ENCODE peak calls at places on chromosomes 5 and 9, in four cellular contexts. E, Y, C and S are unnamed samples.
A peak's percentile ranks its signal among the peaks of the same experiment; 100 is the strongest.

GRCh38 chr9:114662081-114662989 is 4.7 kb upstream of the TEX53 start:
- DNase-seq in E (peak; percentile 22), Y (peak; percentile 81), C (no peak), S (peak; percentile 50)

GRCh38 chr9:114898741-114899140 is 31.6 kb downstream of the TNFSF8 start:
- DNase-seq in E (no peak), Y (no peak), C (no peak), S (peak; percentile 81)

GRCh38 chr9:36940881-36941280 is 93.2 kb downstream of the PAX5 start:
- DNase-seq in E (no peak), Y (no peak), C (no peak), S (no peak)

GRCh38 chr9:97788763-97789663 is 64.0 kb upstream of the FOXE1 start:
- DNase-seq in E (peak; percentile 84), Y (no peak), C (no peak), S (no peak)

GRCh38 chr5:23007762-23008161 is 154.6 kb upstream of the CDH12 start:
- DNase-seq in E (no peak), Y (no peak), C (no peak), S (no peak)

GRCh38 chr9:72363908-72364678 is 915 bp downstream of the ZFAND5 start:
- DNase-seq in E (peak; percentile 20), Y (peak; percentile 61), C (no peak), S (peak; percentile 73)

GRCh38 chr9:38388283-38389223 is 3.9 kb upstream of the ALDH1B1 start:
- DNase-seq in E (peak; percentile 44), Y (no peak), C (no peak), S (no peak)

GRCh38 chr5:68538886-68539420 is 323.4 kb downstream of the PIK3R1 start:
- DNase-seq in E (no peak), Y (no peak), C (no peak), S (no peak)

GRCh38 chr5:72633649-72634048 is 126.4 kb upstream of the ZNF366 start:
- DNase-seq in E (no peak), Y (peak; percentile 26), C (no peak), S (no peak)

DNA sequence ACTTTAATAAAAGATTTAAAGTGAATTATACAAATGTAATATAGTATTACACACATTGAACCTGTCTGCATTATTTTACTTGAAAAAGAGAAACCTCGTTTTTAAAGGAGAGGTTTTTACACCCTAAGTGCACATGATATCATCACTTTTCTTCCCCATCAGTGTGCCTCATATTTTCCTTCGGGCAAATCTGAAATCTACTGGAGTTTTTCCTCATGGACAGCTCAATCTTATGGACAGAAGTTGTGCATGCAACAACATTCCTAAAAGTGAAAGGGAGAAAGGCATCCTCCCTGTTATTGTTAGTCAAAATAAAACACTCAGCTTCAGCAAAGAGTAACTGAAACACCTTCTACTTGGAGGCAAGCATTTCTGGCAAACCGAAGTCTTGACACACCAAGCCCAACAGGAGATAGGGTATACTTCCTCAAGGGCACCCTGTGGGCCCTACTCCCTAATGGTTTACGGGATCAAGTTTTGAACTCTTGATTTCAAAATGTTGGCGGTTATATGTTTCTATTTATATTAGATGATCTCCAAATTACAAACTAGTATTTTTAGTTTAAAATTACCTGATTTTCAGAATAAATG is 217.9 kb downstream of the BNC2 start:
- DNase-seq in E (no peak), Y (no peak), C (no peak), S (no peak)
- TF ChIP-seq MYC in E (no peak), Y (no peak), C (no peak), S (no peak)

GRCh38 chr5:178861627-178862026 is 1.9 kb downstream of the ZNF354B start:
- DNase-seq in E (no peak), Y (no peak), C (no peak), S (no peak)

GRCh38 chr5:178854284-178854683 is 5.5 kb upstream of the ZNF354B start:
- DNase-seq in E (no peak), Y (no peak), C (no peak), S (no peak)

GRCh38 chr5:178859625-178860521 is at the start of gene ZNF354B:
- DNase-seq in E (peak; percentile 90), Y (peak; percentile 88), C (peak; percentile 76), S (peak; percentile 98)
- TF ChIP-seq POLR2AphosphoS5 in E (peak; percentile 75), Y (peak; percentile 75), C (peak; percentile 48), S (peak; percentile 60)

GRCh38 chr9:93191354-93191660 is 7.4 kb downstream of the WNK2 start:
- DNase-seq in E (no peak), Y (no peak), C (no peak), S (no peak)
- TF ChIP-seq MYC in E (no peak), Y (no peak), C (no peak), S (no peak)

GRCh38 chr9:68739631-68740174 is 34.7 kb downstream of the PIP5K1B start:
- DNase-seq in E (peak; percentile 94), Y (no peak), C (no peak), S (no peak)
- TF ChIP-seq POLR2AphosphoS5 in E (no peak), Y (no peak), C (no peak), S (no peak)

GRCh38 chr5:41199660-41200059 is 13.7 kb downstream of the C6 start:
- DNase-seq in E (no peak), Y (no peak), C (no peak), S (no peak)
- TF ChIP-seq MYC in E (no peak), Y (no peak), C (no peak), S (no peak)

DNA sequence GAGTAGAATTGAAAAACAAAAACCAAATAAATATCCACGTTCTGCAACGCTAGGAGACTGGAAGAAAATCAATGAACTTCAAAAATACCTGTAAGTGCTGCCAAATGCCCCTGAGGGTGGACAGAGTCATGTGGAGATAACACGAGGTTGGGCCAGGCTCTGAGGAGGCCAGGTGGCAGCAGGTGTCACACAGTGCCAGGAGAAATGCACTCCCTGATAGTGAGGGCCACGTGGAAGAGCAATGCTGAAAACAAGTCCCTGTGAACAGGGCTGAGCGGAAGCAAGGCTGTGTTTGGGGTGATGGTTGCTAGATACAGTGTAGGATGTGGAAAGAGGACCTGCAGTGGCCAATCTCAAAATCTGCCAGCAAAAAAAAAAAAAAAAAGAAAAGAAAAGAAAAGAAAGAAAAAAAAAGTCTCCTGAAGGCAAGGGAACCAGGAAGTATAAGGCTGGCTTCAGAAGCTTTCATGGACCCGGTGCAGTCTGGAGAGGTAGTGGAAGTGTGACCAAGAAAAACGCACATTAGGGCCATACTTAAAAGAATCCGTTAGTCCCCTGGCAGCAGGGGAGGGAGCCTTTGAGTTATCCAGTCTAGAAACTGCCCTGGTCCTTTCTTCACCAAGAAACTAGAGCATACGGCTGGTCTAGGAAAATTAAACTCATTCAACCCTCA is 16.8 kb downstream of the C1QTNF3 start:
- DNase-seq in E (no peak), Y (no peak), C (no peak), S (no peak)
- TF ChIP-seq POLR2AphosphoS5 in E (no peak), Y (no peak), C (no peak), S (no peak)

GRCh38 chr9:124510650-124511425 is 3.6 kb upstream of the NR5A1 start:
- DNase-seq in E (peak; percentile 90), Y (peak; percentile 38), C (no peak), S (no peak)

GRCh38 chr9:124512806-124513204 is 5.6 kb upstream of the NR5A1 start:
- DNase-seq in E (no peak), Y (peak; percentile 80), C (no peak), S (no peak)

GRCh38 chr9:124511891-124512805 is 4.9 kb upstream of the NR5A1 start:
- DNase-seq in E (peak; percentile 64), Y (peak; percentile 82), C (no peak), S (peak; percentile 44)

GRCh38 chr9:124513374-124513994 is 6.3 kb upstream of the NR5A1 start:
- DNase-seq in E (no peak), Y (peak; percentile 64), C (no peak), S (no peak)

DNA sequence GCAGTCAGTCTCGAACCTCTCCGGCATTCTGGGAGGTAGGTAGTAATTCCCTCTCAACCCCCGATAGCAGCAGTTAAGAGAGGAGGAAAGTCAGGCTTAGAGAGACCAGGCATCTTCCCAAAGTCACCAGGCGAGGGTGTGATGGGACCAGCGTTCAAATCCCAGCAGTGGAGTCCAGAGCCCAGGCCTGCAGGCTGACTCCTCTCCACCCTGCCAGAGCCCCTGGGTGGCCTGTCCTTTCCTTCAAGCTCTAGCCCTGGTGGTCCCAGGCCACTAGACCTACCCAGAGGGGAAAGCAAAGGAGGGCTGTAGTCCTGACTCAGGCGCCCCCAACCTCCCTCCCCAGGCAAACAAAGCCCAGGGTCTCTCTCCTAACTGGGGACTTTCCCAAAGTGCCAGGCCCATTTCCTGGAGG is 4.2 kb upstream of the NR5A1 start:
- DNase-seq in E (peak; percentile 52), Y (peak; percentile 62), C (no peak), S (no peak)
- TF ChIP-seq MYC in E (no peak), Y (no peak), C (no peak), S (no peak)

DNA sequence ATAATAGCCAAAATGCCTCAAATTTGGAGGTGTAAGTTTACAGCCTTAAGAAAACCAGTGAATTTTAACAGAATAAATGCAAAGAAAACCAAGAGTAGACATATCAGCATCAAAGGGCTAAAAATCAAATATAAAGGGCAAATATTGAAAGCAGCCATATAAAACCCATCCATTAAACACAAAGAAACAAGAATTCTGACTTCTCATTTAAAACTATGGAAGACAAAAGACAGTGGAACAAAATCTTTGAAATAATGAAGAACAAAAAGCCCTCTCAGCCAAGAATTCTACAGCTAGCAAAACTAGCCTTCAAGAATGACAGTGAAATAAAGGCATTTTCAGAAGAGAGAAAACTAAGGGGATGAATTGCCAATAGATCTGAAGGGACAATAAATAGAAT is 91.3 kb upstream of the FST start:
- DNase-seq in E (no peak), Y (no peak), C (no peak), S (no peak)
- TF ChIP-seq POLR2AphosphoS5 in E (no peak), Y (no peak), C (no peak), S (no peak)

DNA sequence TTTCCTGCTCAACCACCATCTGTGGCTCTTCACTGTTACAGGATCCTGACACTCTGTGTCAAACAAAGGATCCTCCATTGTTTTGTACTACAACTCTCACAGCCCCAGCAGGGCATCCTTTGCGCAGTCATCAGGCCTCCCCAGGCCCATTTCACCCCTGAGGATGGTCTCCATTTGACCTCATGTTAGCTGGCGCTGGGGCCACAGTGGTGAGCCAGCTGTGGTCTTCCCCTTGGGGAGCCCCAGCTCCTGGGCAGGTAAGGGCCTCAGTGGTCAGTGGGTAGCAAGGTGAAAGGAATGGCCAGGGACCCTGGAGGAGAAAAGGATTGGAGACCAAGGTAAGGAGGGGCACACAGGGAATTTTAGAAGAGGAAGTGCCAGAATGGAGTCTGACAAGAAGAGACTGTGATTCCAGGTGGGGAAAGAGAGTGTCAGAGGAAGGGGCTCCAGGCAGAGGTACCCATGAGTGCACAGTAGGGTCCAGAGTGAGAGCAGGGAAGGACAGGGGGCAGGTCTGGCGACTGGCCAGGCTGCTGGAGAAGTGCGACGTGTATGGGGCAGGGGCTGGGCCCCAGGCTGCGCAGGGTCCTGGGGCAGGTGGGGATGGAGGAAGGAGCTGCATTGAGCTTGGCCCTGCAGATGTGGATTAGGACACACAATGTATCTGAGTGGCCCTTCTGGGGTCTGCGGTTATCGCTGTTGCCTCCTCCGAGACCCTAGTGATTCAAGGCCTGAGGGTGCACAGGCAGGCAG is 109.9 kb downstream of the PHF2 start:
- DNase-seq in E (no peak), Y (peak; percentile 2), C (no peak), S (no peak)
- TF ChIP-seq MYC in E (no peak), Y (no peak), C (no peak), S (no peak)